ENCODE peak calls at places on chromosome 20, in four cellular contexts. One of them, this sample, is unnamed.
A peak's percentile ranks its signal among the peaks of the same experiment; 100 is the strongest.

GRCh38 chr20:19056909-19057308 is 155.5 kb upstream of the SLC24A3 start:
- DNase-seq in left ventricle myocardium inferior: no peak
- DNase-seq in SK-N-SH: no peak
- DNase-seq in CD8-positive, alpha-beta memory T cell: no peak
- DNase-seq in this sample: no peak

GRCh38 chr20:12598894-12599293 is 409.9 kb upstream of the SPTLC3 start:
- DNase-seq in SK-N-SH: no peak
- DNase-seq in left ventricle myocardium inferior: no peak
- DNase-seq in CD8-positive, alpha-beta memory T cell: no peak
- DNase-seq in this sample: no peak

GRCh38 chr20:20609522-20609921 is 102.9 kb downstream of the RALGAPA2 start:
- DNase-seq in SK-N-SH: no peak
- DNase-seq in left ventricle myocardium inferior: no peak
- DNase-seq in CD8-positive, alpha-beta memory T cell: no peak
- DNase-seq in this sample: no peak

GRCh38 chr20:22630698-22631097 is 46.3 kb upstream of the FOXA2 start:
- DNase-seq in left ventricle myocardium inferior: no peak
- DNase-seq in SK-N-SH: no peak
- DNase-seq in CD8-positive, alpha-beta memory T cell: no peak
- DNase-seq in this sample: no peak

GRCh38 chr20:1764136-1765033 is 106.8 kb upstream of the SIRPG start:
- DNase-seq in SK-N-SH: peak; percentile 65
- DNase-seq in left ventricle myocardium inferior: peak; percentile 74
- DNase-seq in CD8-positive, alpha-beta memory T cell: peak; percentile 10
- DNase-seq in this sample: peak; percentile 78

GRCh38 chr20:50844430-50845100 is 49.7 kb downstream of the BCAS4 start:
- DNase-seq in CD8-positive, alpha-beta memory T cell: peak; percentile 29
- DNase-seq in SK-N-SH: no peak
- DNase-seq in left ventricle myocardium inferior: no peak
- DNase-seq in this sample: no peak

GRCh38 chr20:16400249-16400648 is 173.0 kb downstream of the KIF16B start:
- DNase-seq in SK-N-SH: no peak
- DNase-seq in CD8-positive, alpha-beta memory T cell: no peak
- DNase-seq in left ventricle myocardium inferior: no peak
- DNase-seq in this sample: no peak

GRCh38 chr20:38369387-38369786 is 23.1 kb downstream of the LBP start:
- DNase-seq in CD8-positive, alpha-beta memory T cell: no peak
- DNase-seq in SK-N-SH: peak; percentile 50
- DNase-seq in left ventricle myocardium inferior: no peak
- DNase-seq in this sample: no peak

GRCh38 chr20:4550740-4551139 is 171.0 kb upstream of the PRND start:
- DNase-seq in SK-N-SH: no peak
- DNase-seq in CD8-positive, alpha-beta memory T cell: no peak
- DNase-seq in left ventricle myocardium inferior: no peak
- DNase-seq in this sample: no peak

GRCh38 chr20:51036827-51037229 is 13.9 kb upstream of the KCNG1 start:
- DNase-seq in CD8-positive, alpha-beta memory T cell: no peak
- DNase-seq in SK-N-SH: no peak
- DNase-seq in left ventricle myocardium inferior: no peak
- DNase-seq in this sample: no peak

GRCh38 chr20:51237790-51238189 is 214.9 kb upstream of the KCNG1 start:
- DNase-seq in left ventricle myocardium inferior: peak; percentile 47
- DNase-seq in SK-N-SH: no peak
- DNase-seq in CD8-positive, alpha-beta memory T cell: no peak
- DNase-seq in this sample: no peak

DNA sequence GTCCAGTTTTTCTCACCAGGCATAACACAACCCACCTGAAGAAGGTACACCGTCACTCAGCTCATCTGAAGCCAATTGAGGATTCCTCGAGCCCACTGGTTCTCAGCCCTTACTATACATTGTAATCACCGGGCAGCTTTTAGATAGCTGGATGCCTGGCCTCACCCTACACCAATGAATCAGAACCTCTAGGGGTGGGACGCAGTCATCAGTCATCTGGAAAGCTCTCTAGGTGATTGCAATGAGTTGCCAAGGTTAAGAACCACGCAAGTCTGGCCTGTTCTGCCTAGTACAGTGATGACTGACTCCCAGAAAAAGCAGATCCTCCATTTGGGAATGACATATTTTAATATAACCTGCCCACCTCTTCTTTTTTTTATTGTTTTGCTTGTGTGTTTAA is 41.1 kb downstream of the MC3R start:
- DNase-seq in CD8-positive, alpha-beta memory T cell: no peak
- DNase-seq in SK-N-SH: no peak
- DNase-seq in left ventricle myocardium inferior: no peak
- DNase-seq in this sample: no peak
- H3K9me3 ChIP-seq in CD8-positive, alpha-beta memory T cell: no peaks in the 10 kb centered on the region
- H3K9me3 ChIP-seq in SK-N-SH: no peaks in the 10 kb centered on the region
- H3K9me3 ChIP-seq in left ventricle myocardium inferior: no peaks in the 10 kb centered on the region
- H3K9me3 ChIP-seq in this sample: peaks cover 2% of the 10 kb centered on the region

DNA sequence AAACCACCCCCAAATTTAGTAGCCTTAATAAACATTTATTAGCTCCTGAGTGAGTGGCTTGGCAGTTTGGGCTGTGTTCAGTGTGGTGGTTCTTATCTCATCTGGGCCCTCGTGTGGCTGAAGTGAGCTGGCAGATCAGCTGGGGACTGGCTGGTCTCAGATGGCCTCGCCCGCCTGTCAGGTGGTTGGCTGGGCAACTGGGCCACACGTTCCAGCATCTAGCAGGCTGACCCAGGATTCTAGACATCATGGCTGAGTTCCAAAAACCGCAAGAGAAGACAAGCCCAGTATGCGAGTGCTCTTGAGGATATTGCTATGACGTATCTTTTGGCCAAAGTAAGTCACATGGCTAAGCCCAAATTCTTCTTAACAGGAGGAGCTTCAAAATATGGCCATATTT is 28.9 kb downstream of the EIF2S2 start:
- DNase-seq in left ventricle myocardium inferior: peak; percentile 81
- DNase-seq in CD8-positive, alpha-beta memory T cell: no peak
- DNase-seq in SK-N-SH: no peak
- DNase-seq in this sample: peak; percentile 98
- H3K36me3 ChIP-seq in left ventricle myocardium inferior: peaks cover 43% of the 10 kb centered on the region
- H3K36me3 ChIP-seq in CD8-positive, alpha-beta memory T cell: peaks cover 38% of the 10 kb centered on the region
- H3K36me3 ChIP-seq in SK-N-SH: peaks cover 17% of the 10 kb centered on the region
- H3K36me3 ChIP-seq in this sample: peaks cover 4% of the 10 kb centered on the region

DNA sequence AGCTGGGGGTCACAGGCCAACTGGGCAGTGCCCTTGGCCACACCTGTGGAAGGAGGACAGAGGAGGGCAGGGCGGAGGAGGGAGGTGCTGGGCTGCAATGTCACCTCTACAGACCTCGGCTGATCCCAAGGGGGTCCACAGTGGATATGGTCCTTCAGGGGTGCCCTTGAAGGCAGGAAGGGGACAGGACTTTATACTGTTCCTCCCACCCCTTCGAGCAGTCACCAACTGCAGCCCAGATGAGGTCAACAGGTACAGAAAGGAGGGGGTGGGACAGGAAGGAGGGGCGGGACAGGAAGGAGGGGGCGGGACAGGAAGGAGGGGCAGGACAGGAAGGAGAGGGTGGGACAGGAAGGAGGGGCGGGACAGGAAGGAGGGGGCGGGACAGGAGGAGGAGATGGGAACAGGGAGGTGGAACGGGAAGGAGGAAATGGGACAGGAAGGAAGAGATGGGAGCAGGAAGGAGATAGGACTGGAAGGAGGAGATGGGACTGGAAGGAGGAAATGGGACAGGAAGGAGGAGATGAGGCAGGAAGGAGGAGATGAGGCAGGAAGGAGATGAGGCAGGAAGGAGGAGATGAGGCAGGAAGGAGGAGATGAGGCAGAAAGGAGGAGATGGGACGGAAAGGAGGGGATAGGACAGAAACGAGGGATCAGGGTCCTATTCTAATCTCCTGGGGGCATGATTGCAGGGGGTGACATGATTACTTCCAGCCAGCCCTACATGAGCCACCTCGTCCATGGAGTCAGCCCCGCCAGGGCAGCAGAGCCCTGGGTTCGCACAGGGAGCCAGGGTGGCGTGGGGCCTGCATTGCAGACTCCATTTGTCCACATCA is 19.4 kb upstream of the MRGBP start:
- DNase-seq in left ventricle myocardium inferior: no peak
- DNase-seq in CD8-positive, alpha-beta memory T cell: peak; percentile 51
- DNase-seq in SK-N-SH: peak; percentile 78
- DNase-seq in this sample: no peak
- H3K27ac ChIP-seq in left ventricle myocardium inferior: no peak overlapping the region
- H3K27ac ChIP-seq in CD8-positive, alpha-beta memory T cell: peak overlapping the region; percentile 75
- H3K27ac ChIP-seq in SK-N-SH: no peak overlapping the region
- H3K27ac ChIP-seq in this sample: no peak overlapping the region

GRCh38 chr20:39473533-39473932 is 511.4 kb downstream of the DHX35 start:
- DNase-seq in SK-N-SH: no peak
- DNase-seq in CD8-positive, alpha-beta memory T cell: no peak
- DNase-seq in left ventricle myocardium inferior: no peak
- DNase-seq in this sample: no peak

GRCh38 chr20:39474829-39475228 is 512.7 kb downstream of the DHX35 start:
- DNase-seq in SK-N-SH: no peak
- DNase-seq in left ventricle myocardium inferior: no peak
- DNase-seq in CD8-positive, alpha-beta memory T cell: no peak
- DNase-seq in this sample: no peak

GRCh38 chr20:39480644-39481043 is 518.5 kb downstream of the DHX35 start:
- DNase-seq in CD8-positive, alpha-beta memory T cell: no peak
- DNase-seq in SK-N-SH: no peak
- DNase-seq in left ventricle myocardium inferior: no peak
- DNase-seq in this sample: no peak

DNA sequence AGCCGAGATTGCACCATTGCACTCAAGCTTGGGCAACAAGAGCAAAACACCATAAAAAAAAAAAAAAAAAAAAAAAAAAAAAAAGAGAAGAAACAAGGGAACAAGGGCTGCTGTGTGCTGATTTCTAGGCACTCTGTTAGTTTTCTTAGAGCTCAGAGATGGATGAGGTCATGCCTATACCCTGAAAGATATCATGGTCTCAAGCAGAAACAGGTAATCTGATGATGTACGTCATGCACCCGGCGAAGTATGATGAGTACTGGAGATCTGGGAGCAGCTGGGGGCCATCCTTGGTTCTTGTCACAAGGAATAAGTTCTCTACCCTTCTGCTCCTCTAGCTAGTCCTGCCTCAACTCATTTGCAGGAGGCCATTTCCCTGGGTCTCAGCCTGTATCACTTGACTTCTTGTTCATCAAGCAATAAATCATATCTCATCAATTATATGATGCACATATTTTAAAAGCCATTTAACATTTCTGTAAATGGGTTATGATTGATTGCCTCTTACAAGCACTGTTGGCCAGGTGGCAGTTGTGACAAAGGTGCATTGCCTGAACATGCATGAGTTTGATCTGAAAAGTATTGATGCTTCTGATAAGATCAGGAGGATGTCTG is 517.2 kb downstream of the DHX35 start:
- DNase-seq in left ventricle myocardium inferior: no peak
- DNase-seq in SK-N-SH: no peak
- DNase-seq in CD8-positive, alpha-beta memory T cell: no peak
- DNase-seq in this sample: no peak
- H3K9me3 ChIP-seq in left ventricle myocardium inferior: no peaks in the 10 kb centered on the region
- H3K9me3 ChIP-seq in SK-N-SH: no peaks in the 10 kb centered on the region
- H3K9me3 ChIP-seq in CD8-positive, alpha-beta memory T cell: no peaks in the 10 kb centered on the region
- H3K9me3 ChIP-seq in this sample: no peaks in the 10 kb centered on the region

GRCh38 chr20:62977613-62978558 is 25.4 kb downstream of the SLC17A9 start:
- DNase-seq in CD8-positive, alpha-beta memory T cell: peak; percentile 81
- DNase-seq in SK-N-SH: peak; percentile 61
- DNase-seq in left ventricle myocardium inferior: no peak
- DNase-seq in this sample: no peak

GRCh38 chr20:62979310-62979709 is 26.8 kb downstream of the SLC17A9 start:
- DNase-seq in left ventricle myocardium inferior: no peak
- DNase-seq in CD8-positive, alpha-beta memory T cell: no peak
- DNase-seq in SK-N-SH: no peak
- DNase-seq in this sample: no peak

GRCh38 chr20:62979876-62980373 is 26.8 kb downstream of the BHLHE23 start:
- DNase-seq in SK-N-SH: no peak
- DNase-seq in left ventricle myocardium inferior: no peak
- DNase-seq in CD8-positive, alpha-beta memory T cell: no peak
- DNase-seq in this sample: no peak

GRCh38 chr20:62980380-62980960 is 26.3 kb downstream of the BHLHE23 start:
- DNase-seq in SK-N-SH: no peak
- DNase-seq in CD8-positive, alpha-beta memory T cell: no peak
- DNase-seq in left ventricle myocardium inferior: no peak
- DNase-seq in this sample: no peak

GRCh38 chr20:62978559-62978938 is 26.0 kb downstream of the SLC17A9 start:
- DNase-seq in SK-N-SH: no peak
- DNase-seq in left ventricle myocardium inferior: no peak
- DNase-seq in CD8-positive, alpha-beta memory T cell: no peak
- DNase-seq in this sample: no peak
- H3K36me3 ChIP-seq in SK-N-SH: no peaks in the 10 kb centered on the region
- H3K36me3 ChIP-seq in left ventricle myocardium inferior: no peaks in the 10 kb centered on the region
- H3K36me3 ChIP-seq in CD8-positive, alpha-beta memory T cell: no peaks in the 10 kb centered on the region
- H3K36me3 ChIP-seq in this sample: no peaks in the 10 kb centered on the region

GRCh38 chr20:47225458-47225857 is 131.0 kb downstream of the ZMYND8 start:
- DNase-seq in left ventricle myocardium inferior: no peak
- DNase-seq in CD8-positive, alpha-beta memory T cell: no peak
- DNase-seq in SK-N-SH: no peak
- DNase-seq in this sample: no peak
- H3K27ac ChIP-seq in left ventricle myocardium inferior: no peak overlapping the region
- H3K27ac ChIP-seq in CD8-positive, alpha-beta memory T cell: no peak overlapping the region
- H3K27ac ChIP-seq in SK-N-SH: no peak overlapping the region
- H3K27ac ChIP-seq in this sample: no peak overlapping the region

This sample was measured in cardiac muscle cell.